ENCODE peak calls at places on chromosome 7, in nine cellular contexts. O is uterus, L is right atrium auricular region, H is IMR-90, U is esophagus squamous epithelium, G is upper lobe of right lung, T is fibroblast of lung, B is aorta, A is HCT116. F is an unnamed sample.

GRCh38 chr7:155693826-155694225 is 49.4 kb downstream of the RBM33 start:
- DNase-seq in O (no peak), L (no peak), H (no peak), U (no peak), G (no peak), T (no peak), B (no peak), A (no peak), F (no peak)

GRCh38 chr7:115340828-115341227 is 418.9 kb downstream of the MDFIC start:
- DNase-seq in O (no peak), L (no peak), H (peak; percentile 94), U (no peak), G (no peak), T (peak; percentile 89), B (no peak), A (peak; percentile 47), F (no peak)

GRCh38 chr7:84191261-84191660 is 3.3 kb downstream of the SEMA3A start:
- DNase-seq in O (no peak), L (no peak), H (peak; percentile 43), U (no peak), G (no peak), T (peak; percentile 48), B (no peak), A (no peak), F (no peak)

GRCh38 chr7:12754179-12754578 is 66.7 kb downstream of the ARL4A start:
- DNase-seq in O (no peak), L (no peak), H (peak; percentile 16), U (no peak), G (no peak), T (no peak), B (no peak), A (no peak), F (no peak)

GRCh38 chr7:41891967-41892755 is 189.3 kb upstream of the INHBA start:
- DNase-seq in O (no peak), L (no peak), H (no peak), U (no peak), G (no peak), T (no peak), B (peak; percentile 34), A (no peak), F (no peak)

GRCh38 chr7:46215987-46216567 is 295.0 kb upstream of the IGFBP3 start:
- DNase-seq in O (no peak), L (no peak), H (no peak), U (no peak), G (no peak), T (no peak), B (no peak), A (no peak), F (no peak)

GRCh38 chr7:77182261-77182660 is 17.4 kb downstream of the FGL2 start:
- DNase-seq in O (no peak), L (no peak), H (no peak), U (no peak), G (no peak), T (no peak), B (no peak), A (no peak), F (no peak)

GRCh38 chr7:50787825-50788224 is 5.1 kb upstream of the GRB10 start:
- DNase-seq in O (no peak), L (no peak), H (no peak), U (no peak), G (no peak), T (no peak), B (no peak), A (no peak), F (no peak)

GRCh38 chr7:35975851-35976454 is 175.1 kb downstream of the SEPTIN7 start:
- DNase-seq in O (no peak), L (no peak), H (peak; percentile 77), U (no peak), G (no peak), T (peak; percentile 85), B (no peak), A (peak; percentile 79), F (peak; percentile 64)

GRCh38 chr7:70092314-70093303 is 494.3 kb downstream of the AUTS2 start:
- DNase-seq in O (peak; percentile 30), L (no peak), H (peak; percentile 0), U (no peak), G (no peak), T (peak; percentile 72), B (no peak), A (no peak), F (no peak)

GRCh38 chr7:49389866-49390265 is 383.6 kb upstream of the VWC2 start:
- DNase-seq in O (no peak), L (no peak), H (no peak), U (no peak), G (no peak), T (no peak), B (no peak), A (no peak), F (no peak)

GRCh38 chr7:83267141-83267631 is 104.5 kb upstream of the PCLO start:
- DNase-seq in O (no peak), L (no peak), H (no peak), U (no peak), G (no peak), T (peak; percentile 65), B (no peak), A (no peak), F (no peak)

GRCh38 chr7:15906436-15906835 is 220.0 kb upstream of the MEOX2 start:
- DNase-seq in O (no peak), L (no peak), H (no peak), U (no peak), G (peak; percentile 63), T (no peak), B (no peak), A (no peak), F (no peak)

GRCh38 chr7:130902755-130903357 is 168.8 kb upstream of the KLF14 start:
- DNase-seq in O (no peak), L (no peak), H (peak; percentile 23), U (no peak), G (no peak), T (no peak), B (no peak), A (no peak), F (no peak)

GRCh38 chr7:130899638-130900401 is 165.8 kb upstream of the KLF14 start:
- DNase-seq in O (no peak), L (no peak), H (no peak), U (no peak), G (no peak), T (no peak), B (no peak), A (no peak), F (no peak)

GRCh38 chr7:130901209-130901783 is 167.3 kb upstream of the KLF14 start:
- DNase-seq in O (peak; percentile 81), L (peak; percentile 80), H (peak; percentile 97), U (no peak), G (peak; percentile 90), T (peak; percentile 93), B (peak; percentile 82), A (peak; percentile 96), F (no peak)

GRCh38 chr7:130899071-130899451 is 165.1 kb upstream of the KLF14 start:
- DNase-seq in O (no peak), L (no peak), H (no peak), U (no peak), G (no peak), T (no peak), B (no peak), A (no peak), F (no peak)

DNA sequence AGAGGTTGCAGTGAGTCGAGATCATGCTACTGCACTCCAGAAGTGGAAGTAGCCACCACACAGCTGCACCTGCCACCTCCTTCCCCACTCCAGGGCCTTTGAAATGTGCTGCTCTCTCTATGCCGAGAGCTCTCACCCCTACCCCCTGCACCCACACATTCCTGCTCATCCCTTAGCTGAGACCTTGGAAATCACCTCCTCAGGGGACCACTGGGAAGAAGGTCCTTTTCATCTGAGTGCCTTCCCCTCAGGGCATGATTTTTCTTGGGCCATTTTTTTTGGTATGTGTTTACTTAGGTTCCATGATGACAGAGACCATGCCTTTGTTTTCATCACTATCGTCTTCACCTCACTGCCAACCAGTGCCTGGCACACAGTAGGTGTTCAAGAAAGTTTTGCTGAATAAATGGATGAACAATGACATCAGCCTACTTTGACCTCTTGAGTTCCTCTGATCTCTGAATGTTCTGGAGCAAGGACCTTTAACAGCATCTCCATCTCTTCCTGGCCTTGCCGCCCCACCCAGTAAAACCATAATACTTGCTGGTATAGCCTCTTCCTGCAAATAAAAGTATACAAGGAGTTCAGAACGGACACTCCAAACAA is 166.6 kb upstream of the KLF14 start:
- DNase-seq in O (no peak), L (no peak), H (no peak), U (no peak), G (no peak), T (no peak), B (no peak), A (no peak), F (no peak)
- H3K27ac ChIP-seq in O (peak overlapping the region; percentile 76), L (peak overlapping the region; percentile 85), H (peak overlapping the region; percentile 84), U (peak overlapping the region; percentile 69), G (peak overlapping the region; percentile 63), T (peak overlapping the region; percentile 88), B (no peak overlapping the region), A (peak overlapping the region; percentile 99), F (no peak overlapping the region)

DNA sequence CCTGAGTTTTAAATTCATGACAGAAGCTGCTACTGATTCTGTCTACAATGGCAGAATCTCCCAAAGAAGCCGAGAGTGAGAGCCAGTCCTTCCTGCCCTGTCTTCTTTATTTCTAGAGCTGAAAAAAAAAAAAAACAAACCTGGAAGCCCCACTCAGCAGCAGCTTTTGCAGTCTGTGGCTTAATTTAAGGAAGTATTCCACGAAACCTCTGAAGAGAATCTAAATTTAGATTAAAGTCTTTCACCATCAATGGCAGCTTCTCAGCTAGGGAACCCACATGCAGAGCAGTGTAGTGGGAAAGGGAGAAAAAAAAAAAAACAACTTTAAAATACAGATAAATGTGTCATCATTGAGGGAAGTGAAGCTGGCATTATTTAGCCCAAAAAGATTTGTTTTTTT is 23.4 kb downstream of the SMURF1 start:
- DNase-seq in O (no peak), L (no peak), H (peak; percentile 19), U (no peak), G (no peak), T (no peak), B (no peak), A (no peak), F (no peak)
- H3K4me1 ChIP-seq in O (no peaks in the 10 kb centered on the region), L (no peaks in the 10 kb centered on the region), H (peaks cover 14% of the 10 kb centered on the region), U (peaks cover 77% of the 10 kb centered on the region), G (peaks cover 64% of the 10 kb centered on the region), T (peaks cover 17% of the 10 kb centered on the region), B (peaks cover 4% of the 10 kb centered on the region), A (peaks cover 20% of the 10 kb centered on the region), F (no peaks in the 10 kb centered on the region)

GRCh38 chr7:28055161-28055544 is 125.4 kb downstream of the JAZF1 start:
- DNase-seq in O (no peak), L (no peak), H (peak; percentile 37), U (no peak), G (no peak), T (no peak), B (no peak), A (no peak), F (no peak)
- H3K27ac ChIP-seq in O (no peak overlapping the region), L (no peak overlapping the region), H (peak overlapping the region; percentile 60), U (no peak overlapping the region), G (no peak overlapping the region), T (no peak overlapping the region), B (no peak overlapping the region), A (no peak overlapping the region), F (no peak overlapping the region)

DNA sequence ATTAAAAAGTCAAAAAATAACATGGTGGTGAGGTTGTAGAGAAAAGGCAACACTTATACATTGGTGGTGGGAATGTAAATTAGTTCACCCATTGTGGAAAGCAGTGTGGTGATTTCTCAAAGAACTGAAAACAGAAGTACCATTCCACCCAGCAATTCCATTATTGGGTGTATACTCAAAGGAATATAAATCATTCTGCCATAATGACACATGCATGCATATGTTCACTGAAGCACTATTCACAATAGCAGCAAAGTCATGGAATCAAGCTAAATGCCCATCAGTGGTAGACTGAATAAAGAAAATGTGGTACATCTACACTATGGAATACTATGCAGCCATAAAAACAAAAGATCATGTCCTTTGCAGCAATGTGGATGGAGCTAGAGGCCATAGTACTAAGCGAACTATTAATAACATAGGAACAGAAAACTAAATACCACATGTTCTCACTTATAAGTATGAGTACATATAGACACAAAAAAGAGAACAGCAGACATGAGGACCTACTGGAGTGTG is 66.1 kb upstream of the MKLN1 start:
- DNase-seq in O (no peak), L (no peak), H (no peak), U (no peak), G (no peak), T (no peak), B (no peak), A (no peak), F (no peak)
- H3K4me1 ChIP-seq in O (no peaks in the 10 kb centered on the region), L (no peaks in the 10 kb centered on the region), H (no peaks in the 10 kb centered on the region), U (no peaks in the 10 kb centered on the region), G (no peaks in the 10 kb centered on the region), T (no peaks in the 10 kb centered on the region), B (no peaks in the 10 kb centered on the region), A (no peaks in the 10 kb centered on the region), F (no peaks in the 10 kb centered on the region)

F was measured in naive thymus-derived CD4-positive, alpha-beta T cell.